ENCODE peak calls at places on chromosomes 13 and 19, in eight cellular contexts. One of them, this sample, is unnamed.

GRCh38 chr19:53870485-53870844 is 2.8 kb downstream of the MYADM start:
- DNase-seq in dermis blood vessel endothelial cell: no peak
- DNase-seq in choroid plexus epithelial cell: no peak
- DNase-seq in NCI-H1105: no peak
- DNase-seq in activated T-cell treated with anti-CD3 and anti-CD28 coated beads, Interleukin-2, amount 50 U/mL, for 72 hours: no peak
- DNase-seq in cardiac muscle cell: no peak
- DNase-seq in heart right ventricle: no peak
- DNase-seq in adipocyte: no peak
- DNase-seq in this sample: peak

GRCh38 chr13:113552079-113552478 is 32.5 kb upstream of the TFDP1 start:
- DNase-seq in dermis blood vessel endothelial cell: no peak
- DNase-seq in choroid plexus epithelial cell: no peak
- DNase-seq in NCI-H1105: no peak
- DNase-seq in activated T-cell treated with anti-CD3 and anti-CD28 coated beads, Interleukin-2, amount 50 U/mL, for 72 hours: no peak
- DNase-seq in cardiac muscle cell: no peak
- DNase-seq in heart right ventricle: no peak
- DNase-seq in adipocyte: no peak
- DNase-seq in this sample: no peak

GRCh38 chr13:79812070-79812850 is 331.3 kb downstream of the NDFIP2 start:
- DNase-seq in dermis blood vessel endothelial cell: no peak
- DNase-seq in choroid plexus epithelial cell: no peak
- DNase-seq in NCI-H1105: no peak
- DNase-seq in activated T-cell treated with anti-CD3 and anti-CD28 coated beads, Interleukin-2, amount 50 U/mL, for 72 hours: no peak
- DNase-seq in cardiac muscle cell: no peak
- DNase-seq in heart right ventricle: no peak
- DNase-seq in adipocyte: no peak
- DNase-seq in this sample: no peak

GRCh38 chr19:31969110-31969509 is 376.3 kb upstream of the ZNF507 start:
- DNase-seq in dermis blood vessel endothelial cell: no peak
- DNase-seq in choroid plexus epithelial cell: no peak
- DNase-seq in NCI-H1105: no peak
- DNase-seq in activated T-cell treated with anti-CD3 and anti-CD28 coated beads, Interleukin-2, amount 50 U/mL, for 72 hours: no peak
- DNase-seq in cardiac muscle cell: no peak
- DNase-seq in heart right ventricle: no peak
- DNase-seq in adipocyte: no peak
- DNase-seq in this sample: no peak

GRCh38 chr19:47581605-47582319 is 8.8 kb upstream of the ZNF541 start:
- DNase-seq in dermis blood vessel endothelial cell: no peak
- DNase-seq in choroid plexus epithelial cell: no peak
- DNase-seq in NCI-H1105: no peak
- DNase-seq in activated T-cell treated with anti-CD3 and anti-CD28 coated beads, Interleukin-2, amount 50 U/mL, for 72 hours: no peak
- DNase-seq in cardiac muscle cell: no peak
- DNase-seq in heart right ventricle: no peak
- DNase-seq in adipocyte: no peak
- DNase-seq in this sample: no peak

GRCh38 chr19:47019431-47020041 is at the start of gene NPAS1:
- DNase-seq in dermis blood vessel endothelial cell: no peak
- DNase-seq in choroid plexus epithelial cell: no peak
- DNase-seq in NCI-H1105: no peak
- DNase-seq in activated T-cell treated with anti-CD3 and anti-CD28 coated beads, Interleukin-2, amount 50 U/mL, for 72 hours: no peak
- DNase-seq in cardiac muscle cell: no peak
- DNase-seq in heart right ventricle: no peak
- DNase-seq in adipocyte: peak
- DNase-seq in this sample: peak

GRCh38 chr13:25709088-25709487 is 337.3 kb downstream of the ATP8A2 start:
- DNase-seq in dermis blood vessel endothelial cell: no peak
- DNase-seq in choroid plexus epithelial cell: no peak
- DNase-seq in NCI-H1105: no peak
- DNase-seq in activated T-cell treated with anti-CD3 and anti-CD28 coated beads, Interleukin-2, amount 50 U/mL, for 72 hours: no peak
- DNase-seq in cardiac muscle cell: no peak
- DNase-seq in heart right ventricle: no peak
- DNase-seq in adipocyte: no peak
- DNase-seq in this sample: no peak

GRCh38 chr19:34639491-34640085 is 37.4 kb downstream of the SCGB2B2 start:
- DNase-seq in dermis blood vessel endothelial cell: peak
- DNase-seq in choroid plexus epithelial cell: peak
- DNase-seq in NCI-H1105: peak
- DNase-seq in activated T-cell treated with anti-CD3 and anti-CD28 coated beads, Interleukin-2, amount 50 U/mL, for 72 hours: peak
- DNase-seq in cardiac muscle cell: peak
- DNase-seq in heart right ventricle: no peak
- DNase-seq in adipocyte: peak
- DNase-seq in this sample: peak

GRCh38 chr13:112943309-112944125 is 25.5 kb upstream of the MCF2L start:
- DNase-seq in dermis blood vessel endothelial cell: peak
- DNase-seq in choroid plexus epithelial cell: peak
- DNase-seq in NCI-H1105: peak
- DNase-seq in activated T-cell treated with anti-CD3 and anti-CD28 coated beads, Interleukin-2, amount 50 U/mL, for 72 hours: peak
- DNase-seq in cardiac muscle cell: peak
- DNase-seq in heart right ventricle: peak
- DNase-seq in adipocyte: peak
- DNase-seq in this sample: peak

GRCh38 chr13:46304546-46304945 is 82.5 kb downstream of the RUBCNL start:
- DNase-seq in dermis blood vessel endothelial cell: no peak
- DNase-seq in choroid plexus epithelial cell: no peak
- DNase-seq in NCI-H1105: no peak
- DNase-seq in activated T-cell treated with anti-CD3 and anti-CD28 coated beads, Interleukin-2, amount 50 U/mL, for 72 hours: no peak
- DNase-seq in cardiac muscle cell: no peak
- DNase-seq in heart right ventricle: no peak
- DNase-seq in adipocyte: no peak
- DNase-seq in this sample: no peak

GRCh38 chr13:22915442-22916082 is 265.2 kb upstream of the SGCG start:
- DNase-seq in dermis blood vessel endothelial cell: peak
- DNase-seq in choroid plexus epithelial cell: peak
- DNase-seq in NCI-H1105: peak
- DNase-seq in activated T-cell treated with anti-CD3 and anti-CD28 coated beads, Interleukin-2, amount 50 U/mL, for 72 hours: no peak
- DNase-seq in cardiac muscle cell: peak
- DNase-seq in heart right ventricle: peak
- DNase-seq in adipocyte: peak
- DNase-seq in this sample: peak